ENCODE peak calls at places on chromosomes 13 and 19, in eight cellular contexts. One of them, this sample, is unnamed.

GRCh38 chr19:10260141-10260584 is 8.1 kb downstream of the MRPL4 start:
- DNase-seq in AG09309: no peak
- DNase-seq in suprapubic skin: no peak
- DNase-seq in lower leg skin: no peak
- DNase-seq in HCT116: peak; percentile 23
- DNase-seq in skeletal muscle cell: no peak
- DNase-seq in heart left ventricle: no peak
- DNase-seq in cardiac fibroblast: no peak
- DNase-seq in this sample: no peak

GRCh38 chr19:55246462-55247451 is 12.1 kb downstream of the PPP6R1 start:
- DNase-seq in HCT116: no peak
- DNase-seq in heart left ventricle: peak; percentile 57
- DNase-seq in lower leg skin: no peak
- DNase-seq in suprapubic skin: no peak
- DNase-seq in skeletal muscle cell: no peak
- DNase-seq in AG09309: no peak
- DNase-seq in cardiac fibroblast: no peak
- DNase-seq in this sample: no peak

GRCh38 chr19:39941615-39942507 is 7.4 kb upstream of the FCGBP start:
- DNase-seq in cardiac fibroblast: peak; percentile 43
- DNase-seq in heart left ventricle: no peak
- DNase-seq in HCT116: no peak
- DNase-seq in suprapubic skin: no peak
- DNase-seq in AG09309: no peak
- DNase-seq in skeletal muscle cell: peak; percentile 10
- DNase-seq in lower leg skin: peak; percentile 43
- DNase-seq in this sample: no peak

GRCh38 chr13:94073006-94073744 is 406.3 kb downstream of the DCT start:
- DNase-seq in heart left ventricle: no peak
- DNase-seq in HCT116: no peak
- DNase-seq in suprapubic skin: no peak
- DNase-seq in AG09309: peak; percentile 67
- DNase-seq in skeletal muscle cell: peak; percentile 78
- DNase-seq in cardiac fibroblast: peak; percentile 66
- DNase-seq in lower leg skin: no peak
- DNase-seq in this sample: no peak

GRCh38 chr19:47226426-47227346 is 4.3 kb downstream of the BBC3 start:
- DNase-seq in lower leg skin: peak; percentile 93
- DNase-seq in skeletal muscle cell: no peak
- DNase-seq in suprapubic skin: peak; percentile 91
- DNase-seq in heart left ventricle: peak; percentile 88
- DNase-seq in HCT116: peak; percentile 76
- DNase-seq in cardiac fibroblast: peak; percentile 83
- DNase-seq in AG09309: no peak
- DNase-seq in this sample: no peak

GRCh38 chr19:49512970-49513745 is 697 bp downstream of the FCGRT start:
- DNase-seq in cardiac fibroblast: no peak
- DNase-seq in HCT116: no peak
- DNase-seq in AG09309: no peak
- DNase-seq in lower leg skin: peak; percentile 46
- DNase-seq in heart left ventricle: peak; percentile 80
- DNase-seq in suprapubic skin: no peak
- DNase-seq in skeletal muscle cell: no peak
- DNase-seq in this sample: no peak

GRCh38 chr19:42657551-42657950 is 62.8 kb upstream of the CEACAM8 start:
- DNase-seq in lower leg skin: no peak
- DNase-seq in heart left ventricle: no peak
- DNase-seq in suprapubic skin: no peak
- DNase-seq in cardiac fibroblast: peak; percentile 49
- DNase-seq in HCT116: no peak
- DNase-seq in AG09309: no peak
- DNase-seq in skeletal muscle cell: no peak
- DNase-seq in this sample: no peak

GRCh38 chr13:51687928-51688714 is 103.9 kb downstream of the WDFY2 start:
- DNase-seq in skeletal muscle cell: no peak
- DNase-seq in AG09309: no peak
- DNase-seq in heart left ventricle: no peak
- DNase-seq in HCT116: no peak
- DNase-seq in lower leg skin: no peak
- DNase-seq in suprapubic skin: no peak
- DNase-seq in cardiac fibroblast: no peak
- DNase-seq in this sample: no peak

DNA sequence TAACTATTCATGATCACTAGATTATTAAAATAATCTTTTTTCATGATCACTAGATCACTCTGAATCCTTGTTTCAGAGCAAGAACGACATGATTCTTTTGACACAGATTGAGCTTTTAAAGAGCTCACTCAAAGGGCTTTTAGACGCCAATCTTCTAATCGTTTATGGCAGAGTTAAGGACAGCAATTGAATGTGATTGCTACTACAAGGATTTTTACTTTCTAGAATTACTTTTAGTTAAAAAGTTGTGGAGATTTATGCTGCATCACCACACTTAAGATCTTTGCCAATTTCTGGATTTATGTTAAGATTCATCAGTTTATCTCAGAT is 1.3 kb downstream of the EXOSC8 start:
- DNase-seq in cardiac fibroblast: no peak
- DNase-seq in lower leg skin: no peak
- DNase-seq in skeletal muscle cell: no peak
- DNase-seq in suprapubic skin: no peak
- DNase-seq in heart left ventricle: no peak
- DNase-seq in AG09309: no peak
- DNase-seq in HCT116: no peak
- DNase-seq in this sample: no peak
- H3K4me3 ChIP-seq in cardiac fibroblast: peak overlapping the region; percentile 89
- H3K4me3 ChIP-seq in lower leg skin: no peak overlapping the region
- H3K4me3 ChIP-seq in skeletal muscle cell: peak overlapping the region; percentile 100
- H3K4me3 ChIP-seq in suprapubic skin: no peak overlapping the region
- H3K4me3 ChIP-seq in heart left ventricle: peak overlapping the region; percentile 75
- H3K4me3 ChIP-seq in AG09309: peak overlapping the region; percentile 78
- H3K4me3 ChIP-seq in HCT116: peak overlapping the region; percentile 97
- H3K4me3 ChIP-seq in this sample: peak overlapping the region; percentile 96

GRCh38 chr13:25095862-25096453 is at the start of gene PABPC3:
- DNase-seq in AG09309: no peak
- DNase-seq in lower leg skin: no peak
- DNase-seq in heart left ventricle: no peak
- DNase-seq in skeletal muscle cell: no peak
- DNase-seq in HCT116: no peak
- DNase-seq in suprapubic skin: no peak
- DNase-seq in cardiac fibroblast: no peak
- DNase-seq in this sample: no peak
- H3K4me3 ChIP-seq in AG09309: peak within 1 kb of the TSS; percentile 21
- H3K4me3 ChIP-seq in lower leg skin: no peak within 1 kb of the TSS
- H3K4me3 ChIP-seq in heart left ventricle: no peak within 1 kb of the TSS
- H3K4me3 ChIP-seq in skeletal muscle cell: peak within 1 kb of the TSS; percentile 41
- H3K4me3 ChIP-seq in HCT116: no peak within 1 kb of the TSS
- H3K4me3 ChIP-seq in suprapubic skin: no peak within 1 kb of the TSS
- H3K4me3 ChIP-seq in cardiac fibroblast: no peak within 1 kb of the TSS
- H3K4me3 ChIP-seq in this sample: no peak within 1 kb of the TSS

DNA sequence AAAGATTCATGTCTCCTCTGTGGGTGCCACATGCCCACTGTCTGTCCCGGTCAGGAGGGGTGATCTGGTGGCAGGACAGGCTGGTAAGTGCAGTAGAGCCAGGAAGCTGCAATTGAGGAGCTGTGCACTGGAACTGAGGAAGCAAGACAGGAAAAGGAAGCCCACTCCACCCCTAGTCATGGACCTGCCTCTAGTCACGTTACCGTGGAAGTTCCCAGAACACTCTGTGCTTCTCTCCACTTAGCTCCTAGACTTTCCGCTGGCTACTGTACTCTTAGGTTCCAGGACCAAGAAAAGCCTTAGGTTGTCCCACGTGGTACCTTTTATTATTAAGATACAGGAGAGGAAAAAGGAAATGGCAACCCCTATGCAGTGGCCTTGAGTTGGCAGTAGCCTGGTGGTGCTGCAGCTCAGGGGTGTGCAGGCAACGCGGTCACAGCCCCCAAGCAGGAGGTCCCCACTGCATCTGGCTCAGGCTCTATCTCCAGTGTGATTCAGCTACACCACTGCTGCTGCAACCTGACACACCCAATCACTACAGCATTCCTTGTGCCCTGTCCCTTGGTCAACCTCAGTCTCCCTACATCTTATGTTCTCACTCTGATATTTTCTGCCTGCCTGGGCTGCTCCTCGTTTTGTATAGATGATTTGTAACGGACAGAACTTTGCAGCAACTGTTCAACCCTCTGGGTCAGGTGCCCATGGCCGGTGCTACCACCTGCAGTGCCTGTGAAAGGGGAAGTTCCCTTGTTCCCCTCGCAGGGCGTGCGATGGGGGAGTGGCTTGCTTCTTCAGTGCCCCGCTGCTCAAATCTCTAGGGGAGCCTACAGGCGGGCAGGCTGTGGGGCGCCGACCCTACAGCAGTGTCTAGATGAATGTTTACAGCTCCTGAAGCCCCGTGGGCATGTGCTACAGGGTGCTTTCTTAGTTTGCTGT is 24.4 kb upstream of the GPR12 start:
- DNase-seq in heart left ventricle: no peak
- DNase-seq in AG09309: no peak
- DNase-seq in cardiac fibroblast: no peak
- DNase-seq in suprapubic skin: no peak
- DNase-seq in skeletal muscle cell: no peak
- DNase-seq in HCT116: no peak
- DNase-seq in lower leg skin: peak; percentile 17
- DNase-seq in this sample: no peak
- H3K4me3 ChIP-seq in heart left ventricle: no peak overlapping the region
- H3K4me3 ChIP-seq in AG09309: no peak overlapping the region
- H3K4me3 ChIP-seq in cardiac fibroblast: no peak overlapping the region
- H3K4me3 ChIP-seq in suprapubic skin: peak overlapping the region; percentile 20
- H3K4me3 ChIP-seq in skeletal muscle cell: no peak overlapping the region
- H3K4me3 ChIP-seq in HCT116: no peak overlapping the region
- H3K4me3 ChIP-seq in lower leg skin: no peak overlapping the region
- H3K4me3 ChIP-seq in this sample: no peak overlapping the region

DNA sequence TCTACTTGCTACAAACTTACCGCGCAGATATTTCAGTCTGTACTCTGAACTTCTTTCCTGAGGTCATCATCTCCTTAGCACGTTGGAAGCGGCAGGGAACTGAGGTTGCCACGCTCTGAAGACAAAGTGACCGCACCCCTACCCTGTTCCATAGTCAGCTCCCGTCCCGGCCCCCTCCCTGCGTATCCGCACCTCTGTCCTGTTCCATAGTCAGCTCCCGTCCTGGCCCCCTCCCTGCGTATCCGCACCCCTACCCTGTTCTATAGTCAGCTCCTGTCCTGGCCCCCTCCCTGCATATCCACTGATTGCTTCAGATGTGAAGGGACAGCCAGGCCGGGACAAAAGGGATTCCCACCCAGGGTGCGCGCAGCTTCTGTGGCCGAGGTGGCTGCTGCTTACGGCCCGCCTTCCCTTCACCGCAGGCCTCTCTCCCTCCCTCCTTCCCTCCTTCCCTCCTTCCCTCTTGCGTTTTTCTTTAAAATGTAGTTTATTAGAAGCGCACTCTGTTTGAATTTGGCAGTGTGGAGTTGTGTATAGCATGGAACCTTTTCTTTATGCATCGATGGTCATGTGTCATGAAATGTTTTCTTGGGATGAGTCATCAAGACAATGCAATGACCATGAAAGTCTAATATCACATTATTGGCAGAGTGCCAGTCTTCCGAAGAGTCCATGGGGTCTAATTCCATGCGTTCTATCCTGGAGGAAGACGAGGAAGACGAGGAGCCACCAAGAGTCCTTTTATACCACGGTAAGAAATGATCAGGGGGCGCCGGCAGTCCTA is 21.9 kb upstream of the NDUFS7 start:
- DNase-seq in cardiac fibroblast: peak; percentile 84
- DNase-seq in skeletal muscle cell: peak; percentile 52
- DNase-seq in AG09309: peak; percentile 14
- DNase-seq in lower leg skin: no peak
- DNase-seq in HCT116: no peak
- DNase-seq in suprapubic skin: no peak
- DNase-seq in heart left ventricle: no peak
- DNase-seq in this sample: no peak
- H3K4me3 ChIP-seq in cardiac fibroblast: peak overlapping the region; percentile 36
- H3K4me3 ChIP-seq in skeletal muscle cell: peak overlapping the region; percentile 38
- H3K4me3 ChIP-seq in AG09309: peak overlapping the region; percentile 28
- H3K4me3 ChIP-seq in lower leg skin: no peak overlapping the region
- H3K4me3 ChIP-seq in HCT116: no peak overlapping the region
- H3K4me3 ChIP-seq in suprapubic skin: peak overlapping the region; percentile 33
- H3K4me3 ChIP-seq in heart left ventricle: peak overlapping the region; percentile 50
- H3K4me3 ChIP-seq in this sample: peak overlapping the region; percentile 56

DNA sequence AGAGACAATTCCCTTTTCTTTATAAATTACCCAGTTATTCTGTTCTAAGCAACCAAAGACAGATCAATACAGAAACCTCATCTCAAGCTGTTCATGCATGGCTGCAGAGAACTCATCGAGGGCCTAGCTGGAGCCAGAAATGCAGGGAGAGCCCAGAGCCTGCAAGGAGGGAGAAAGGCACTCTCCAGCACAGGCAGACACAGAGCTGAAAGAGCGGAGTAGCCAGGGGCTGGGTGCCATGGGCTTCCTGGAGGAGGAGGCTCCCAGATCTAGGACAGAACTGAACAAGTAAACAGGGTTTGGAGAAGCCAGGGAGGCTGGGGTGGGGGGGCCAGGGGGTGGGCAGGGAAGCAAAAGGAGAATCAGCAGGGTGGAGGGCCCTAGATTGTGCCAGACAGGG is 144.2 kb upstream of the ZNF507 start:
- DNase-seq in skeletal muscle cell: no peak
- DNase-seq in AG09309: no peak
- DNase-seq in lower leg skin: no peak
- DNase-seq in heart left ventricle: no peak
- DNase-seq in HCT116: no peak
- DNase-seq in cardiac fibroblast: no peak
- DNase-seq in suprapubic skin: no peak
- DNase-seq in this sample: no peak
- H3K4me3 ChIP-seq in skeletal muscle cell: no peak overlapping the region
- H3K4me3 ChIP-seq in AG09309: no peak overlapping the region
- H3K4me3 ChIP-seq in lower leg skin: no peak overlapping the region
- H3K4me3 ChIP-seq in heart left ventricle: no peak overlapping the region
- H3K4me3 ChIP-seq in HCT116: no peak overlapping the region
- H3K4me3 ChIP-seq in cardiac fibroblast: no peak overlapping the region
- H3K4me3 ChIP-seq in suprapubic skin: no peak overlapping the region
- H3K4me3 ChIP-seq in this sample: no peak overlapping the region

This sample was measured in esophagus squamous epithelium.